ENCODE peak calls at places on chromosomes 7 and 10, in seven cellular contexts. Q is sigmoid colon; X is T follicular helper cell; A is AG04450; I is posterior cingulate gyrus; G is stimulated activated CD8-positive, alpha-beta memory T cell treated with anti-CD3 and anti-CD28 coated beads, Interleukin-7, amount 100 ng/mL, for 24 hours; E is B cell. M is an unnamed sample.

GRCh38 chr7:44693641-44694313 is 54.9 kb upstream of the ZMIZ2 start:
- DNase-seq in Q (peak; percentile 47), X (no peak), A (peak; percentile 29), I (peak; percentile 83), G (no peak), E (no peak), M (no peak)

GRCh38 chr10:9211228-9211627 is 1156.7 kb downstream of the GATA3 start:
- DNase-seq in Q (no peak), X (no peak), A (no peak), I (no peak), G (no peak), E (no peak), M (no peak)

GRCh38 chr7:44438851-44439250 is 51.6 kb downstream of the NUDCD3 start:
- DNase-seq in Q (no peak), X (no peak), A (no peak), I (no peak), G (no peak), E (no peak), M (no peak)

GRCh38 chr7:1096156-1097119 is 8.5 kb downstream of the GPER1 start:
- DNase-seq in Q (no peak), X (no peak), A (no peak), I (no peak), G (no peak), E (no peak), M (no peak)

GRCh38 chr10:59434463-59435326 is 72.3 kb upstream of the FAM13C start:
- DNase-seq in Q (no peak), X (no peak), A (no peak), I (no peak), G (no peak), E (no peak), M (no peak)

GRCh38 chr10:86346169-86346793 is 20.3 kb downstream of the GRID1 start:
- DNase-seq in Q (peak; percentile 35), X (no peak), A (no peak), I (peak; percentile 43), G (no peak), E (no peak), M (no peak)

GRCh38 chr10:129605986-129606518 is 139.0 kb downstream of the MGMT start:
- DNase-seq in Q (no peak), X (no peak), A (no peak), I (no peak), G (no peak), E (peak; percentile 42), M (no peak)

GRCh38 chr10:24762966-24763623 is 39.4 kb upstream of the ARHGAP21 start:
- DNase-seq in Q (no peak), X (no peak), A (no peak), I (no peak), G (no peak), E (no peak), M (no peak)

GRCh38 chr10:49139000-49139865 is 5.4 kb upstream of the FAM170B start:
- DNase-seq in Q (no peak), X (no peak), A (peak; percentile 58), I (no peak), G (no peak), E (no peak), M (no peak)

GRCh38 chr10:76251773-76252617 is 820.6 kb downstream of the LRMDA start:
- DNase-seq in Q (peak; percentile 99), X (no peak), A (peak; percentile 97), I (no peak), G (no peak), E (no peak), M (no peak)

GRCh38 chr7:149721084-149721601 is 52.2 kb downstream of the ZNF467 start:
- DNase-seq in Q (peak; percentile 58), X (no peak), A (no peak), I (no peak), G (no peak), E (no peak), M (no peak)

GRCh38 chr7:50472427-50472826 is 22.3 kb upstream of the FIGNL1 start:
- DNase-seq in Q (no peak), X (no peak), A (no peak), I (no peak), G (no peak), E (no peak), M (no peak)

GRCh38 chr10:110972231-110973134 is 53.1 kb downstream of the SHOC2 start:
- DNase-seq in Q (no peak), X (no peak), A (no peak), I (peak; percentile 43), G (no peak), E (no peak), M (no peak)

GRCh38 chr7:80499350-80499955 is 12.4 kb downstream of the GNAT3 start:
- DNase-seq in Q (peak; percentile 66), X (no peak), A (peak; percentile 86), I (no peak), G (no peak), E (no peak), M (no peak)